ENCODE peak calls at places on chromosomes 2 and 18, in seven cellular contexts. W is PC-3, B is SK-N-SH, X is NB4, O is lower lobe of right lung, K is cardiac fibroblast, A is adipocyte. L is an unnamed sample.
A peak's percentile ranks its signal among the peaks of the same experiment; 100 is the strongest.

GRCh38 chr2:218727502-218728165 is 17.0 kb downstream of the TTLL4 start:
- DNase-seq in W (peak; percentile 65), B (no peak), X (peak; percentile 66), O (no peak), K (peak; percentile 67), A (peak; percentile 26), L (peak; percentile 45)

GRCh38 chr18:48784654-48785053 is 166.1 kb downstream of the SMAD7 start:
- DNase-seq in W (no peak), B (no peak), X (no peak), O (peak; percentile 42), K (no peak), A (no peak), L (no peak)

GRCh38 chr2:138104071-138104470 is 139.8 kb downstream of the HNMT start:
- DNase-seq in W (no peak), B (no peak), X (no peak), O (no peak), K (no peak), A (no peak), L (no peak)

GRCh38 chr2:195413944-195414343 is 243.1 kb upstream of the SLC39A10 start:
- DNase-seq in W (no peak), B (no peak), X (no peak), O (no peak), K (no peak), A (no peak), L (no peak)

GRCh38 chr2:216424305-216424704 is 12.0 kb downstream of the SMARCAL1 start:
- DNase-seq in W (no peak), B (no peak), X (no peak), O (no peak), K (peak; percentile 7), A (no peak), L (no peak)

GRCh38 chr18:40019797-40020392 is 1935.1 kb upstream of the PIK3C3 start:
- DNase-seq in W (no peak), B (no peak), X (no peak), O (no peak), K (no peak), A (no peak), L (peak; percentile 15)

GRCh38 chr18:45617284-45617683 is 2.0 kb downstream of the SLC14A2 start:
- DNase-seq in W (peak; percentile 73), B (peak; percentile 22), X (no peak), O (peak; percentile 55), K (peak; percentile 89), A (peak; percentile 85), L (peak; percentile 88)

GRCh38 chr2:238233625-238234024 is 6.2 kb downstream of the HES6 start:
- DNase-seq in W (no peak), B (no peak), X (peak; percentile 93), O (no peak), K (no peak), A (no peak), L (no peak)

GRCh38 chr2:216497382-216497781 is 1.3 kb upstream of the RPL37A start:
- DNase-seq in W (no peak), B (no peak), X (no peak), O (no peak), K (no peak), A (no peak), L (no peak)

GRCh38 chr2:69345434-69345833 is 41.6 kb downstream of the GFPT1 start:
- DNase-seq in W (no peak), B (no peak), X (peak; percentile 48), O (no peak), K (peak; percentile 20), A (peak; percentile 65), L (no peak)

GRCh38 chr2:197145471-197146056 is 165.0 kb downstream of the ANKRD44 start:
- DNase-seq in W (peak; percentile 62), B (no peak), X (peak; percentile 93), O (no peak), K (no peak), A (no peak), L (peak; percentile 42)

GRCh38 chr2:236674646-236675045 is 105.0 kb downstream of the ACKR3 start:
- DNase-seq in W (no peak), B (no peak), X (no peak), O (no peak), K (no peak), A (no peak), L (no peak)

GRCh38 chr2:236675051-236675450 is 105.4 kb downstream of the ACKR3 start:
- DNase-seq in W (no peak), B (no peak), X (no peak), O (no peak), K (no peak), A (peak; percentile 67), L (peak; percentile 82)

GRCh38 chr2:236673823-236674185 is 104.2 kb downstream of the ACKR3 start:
- DNase-seq in W (no peak), B (no peak), X (no peak), O (no peak), K (no peak), A (no peak), L (no peak)

GRCh38 chr2:236673126-236673822 is 103.6 kb downstream of the ACKR3 start:
- DNase-seq in W (no peak), B (no peak), X (no peak), O (no peak), K (no peak), A (no peak), L (no peak)

GRCh38 chr2:236674238-236674637 is 104.6 kb downstream of the ACKR3 start:
- DNase-seq in W (no peak), B (no peak), X (no peak), O (no peak), K (no peak), A (no peak), L (no peak)
- H3K4me3 ChIP-seq in W (no peak overlapping the region), B (no peak overlapping the region), X (no peak overlapping the region), O (no peak overlapping the region), K (no peak overlapping the region), A (no peak overlapping the region), L (no peak overlapping the region)

DNA sequence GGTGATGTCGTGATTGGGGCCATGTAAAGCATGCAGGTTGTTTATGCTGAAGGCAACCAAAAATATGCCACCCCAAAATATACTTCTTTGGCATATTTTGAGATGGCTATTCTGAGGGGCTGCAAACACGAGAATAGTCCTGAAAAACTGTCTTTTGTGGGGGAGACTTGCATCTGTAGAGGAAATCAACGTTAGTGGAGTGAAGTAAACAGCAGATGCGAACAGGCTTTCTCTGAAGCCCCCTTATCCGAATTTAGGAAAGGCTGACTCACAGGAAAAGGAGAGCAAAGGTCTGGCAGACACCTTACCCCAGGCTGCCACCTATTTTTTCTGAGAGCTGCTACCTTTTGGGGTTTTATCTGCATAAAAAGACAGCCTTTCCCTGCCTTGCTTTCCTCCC is 44.6 kb upstream of the MSH6 start:
- DNase-seq in W (no peak), B (no peak), X (no peak), O (no peak), K (no peak), A (no peak), L (no peak)
- H3K4me3 ChIP-seq in W (no peak overlapping the region), B (no peak overlapping the region), X (no peak overlapping the region), O (no peak overlapping the region), K (no peak overlapping the region), A (no peak overlapping the region), L (no peak overlapping the region)

DNA sequence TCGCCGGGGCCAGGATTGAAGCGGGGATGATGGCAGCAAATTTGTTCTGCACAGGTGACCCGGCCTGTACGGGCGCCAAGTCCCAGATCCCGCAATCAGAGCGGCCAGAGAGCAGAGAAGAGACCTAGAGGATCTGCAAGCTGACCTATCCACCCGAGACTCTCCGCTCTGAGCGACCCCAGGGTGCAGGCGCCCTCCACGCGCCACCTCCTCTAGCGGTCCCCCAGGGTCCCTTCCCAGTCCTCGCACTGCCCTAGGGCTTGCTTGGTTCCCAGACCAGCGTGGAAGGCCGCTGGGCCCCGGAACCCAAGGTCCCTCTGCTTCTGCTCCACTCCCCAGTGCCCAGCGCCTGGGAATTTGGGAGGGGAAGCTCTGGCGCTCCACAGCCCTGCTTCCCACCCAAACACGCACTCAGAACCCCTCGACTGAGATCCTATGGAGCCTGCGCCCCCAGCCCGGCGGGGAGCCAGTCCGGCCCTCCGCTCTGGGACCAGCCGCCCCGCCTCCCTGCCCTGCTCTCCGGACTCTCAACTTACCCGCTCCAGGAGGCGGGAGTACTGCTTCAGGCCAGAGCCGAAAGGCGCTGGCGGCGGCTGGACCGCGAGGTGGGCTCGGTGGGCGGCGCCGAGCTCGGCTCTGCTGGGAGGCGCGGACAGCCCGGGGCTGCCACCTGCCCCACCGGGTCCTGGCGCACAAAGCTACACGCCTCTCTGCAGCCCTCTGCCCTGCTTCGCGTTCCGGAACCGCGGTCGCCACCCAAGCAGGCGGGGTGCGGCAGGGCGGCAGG is 3.0 kb upstream of the SIX3 start:
- DNase-seq in W (peak; percentile 23), B (peak; percentile 70), X (peak; percentile 75), O (no peak), K (no peak), A (peak; percentile 41), L (no peak)
- H3K4me3 ChIP-seq in W (peak overlapping the region; percentile 76), B (peak overlapping the region; percentile 65), X (peak overlapping the region; percentile 76), O (peak overlapping the region; percentile 37), K (peak overlapping the region; percentile 18), A (peak overlapping the region; percentile 66), L (no peak overlapping the region)

DNA sequence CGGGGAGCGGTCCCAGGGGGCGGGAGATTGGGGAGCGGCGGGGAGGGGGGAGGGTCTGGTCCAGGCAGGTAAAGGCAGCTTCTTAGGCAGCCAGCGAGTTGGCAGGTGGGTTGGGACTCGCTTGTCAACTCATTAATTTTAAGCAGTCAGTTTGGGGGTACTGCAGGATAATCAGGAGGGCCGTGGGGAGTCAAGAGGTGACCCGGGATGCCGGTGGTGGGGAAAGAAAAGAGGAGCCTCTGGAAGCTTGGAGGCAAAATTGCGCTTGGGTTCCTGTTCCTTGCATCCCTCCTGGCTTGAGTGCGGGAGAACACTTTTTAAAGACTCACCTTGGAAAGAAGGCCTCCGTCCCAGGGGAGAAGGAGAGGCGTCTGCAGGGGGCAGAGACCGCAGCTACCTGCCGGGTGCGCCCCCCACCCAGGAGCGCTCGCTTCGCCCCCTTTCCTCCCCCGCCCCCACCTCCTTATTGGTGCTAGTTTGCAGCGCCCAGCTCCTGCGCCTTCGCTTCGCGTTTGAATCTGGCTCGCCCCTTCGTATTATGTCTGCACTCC is at the start of gene KCNJ3:
- DNase-seq in W (no peak), B (peak; percentile 16), X (no peak), O (no peak), K (no peak), A (no peak), L (no peak)
- H3K4me3 ChIP-seq in W (peak within 1 kb of the TSS; percentile 24), B (peak within 1 kb of the TSS; percentile 48), X (no peak within 1 kb of the TSS), O (peak within 1 kb of the TSS; percentile 41), K (no peak within 1 kb of the TSS), A (peak within 1 kb of the TSS; percentile 75), L (no peak within 1 kb of the TSS)

GRCh38 chr18:8703781-8704301 is 1.5 kb upstream of the MTCL1 start:
- DNase-seq in W (no peak), B (no peak), X (no peak), O (no peak), K (no peak), A (no peak), L (no peak)
- H3K4me3 ChIP-seq in W (peak overlapping the region; percentile 75), B (no peak overlapping the region), X (peak overlapping the region; percentile 53), O (peak overlapping the region; percentile 68), K (no peak overlapping the region), A (peak overlapping the region; percentile 87), L (peak overlapping the region; percentile 55)

DNA sequence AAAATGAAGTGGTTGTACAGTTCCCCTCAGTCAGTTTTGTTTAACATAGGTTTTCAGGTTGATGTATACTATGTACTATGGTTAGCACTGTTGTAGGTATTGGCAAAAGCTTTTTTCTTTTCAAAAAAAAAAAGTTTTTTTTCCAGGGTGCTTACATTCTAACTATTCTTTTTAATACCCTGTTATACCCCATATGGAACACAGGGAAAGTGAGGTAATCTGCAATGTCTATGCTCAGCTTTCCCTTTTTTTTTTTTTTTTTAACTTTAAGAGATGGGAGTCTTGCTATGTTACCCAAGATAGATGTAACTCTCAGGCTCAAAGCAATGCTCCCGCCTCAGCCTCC is 590 bp upstream of the CCDC138 start:
- DNase-seq in W (peak; percentile 3), B (no peak), X (no peak), O (no peak), K (no peak), A (no peak), L (no peak)
- H3K4me3 ChIP-seq in W (peak overlapping the region; percentile 76), B (peak overlapping the region; percentile 80), X (peak overlapping the region; percentile 89), O (peak overlapping the region; percentile 75), K (peak overlapping the region; percentile 79), A (peak overlapping the region; percentile 94), L (peak overlapping the region; percentile 73)

GRCh38 chr18:11137400-11137799 is 12.0 kb downstream of the PIEZO2 start:
- DNase-seq in W (no peak), B (no peak), X (no peak), O (no peak), K (no peak), A (no peak), L (no peak)
- H3K4me3 ChIP-seq in W (no peak overlapping the region), B (no peak overlapping the region), X (no peak overlapping the region), O (no peak overlapping the region), K (no peak overlapping the region), A (no peak overlapping the region), L (no peak overlapping the region)

L was measured in epithelial cell of esophagus.